ENCODE peak calls at places on chromosomes 4 and X, in five cellular contexts. One of them, this sample, is unnamed. For H3K9me3, the result is how much of the 10 kb centered on the place peaks cover.

GRCh38 chrX:10010686-10011085 is 43.5 kb downstream of the CLDN34 start:
- DNase-seq in right cardiac atrium: no peak
- DNase-seq in A549: no peak
- DNase-seq in right lobe of liver: no peak
- DNase-seq in HAP-1: peak
- DNase-seq in this sample: no peak

GRCh38 chrX:47030339-47030738 is 47.9 kb upstream of the RGN start:
- DNase-seq in right cardiac atrium: no peak
- DNase-seq in A549: peak
- DNase-seq in right lobe of liver: no peak
- DNase-seq in HAP-1: peak
- DNase-seq in this sample: peak

GRCh38 chr4:2817701-2818350 is 24.9 kb downstream of the SH3BP2 start:
- DNase-seq in right cardiac atrium: peak
- DNase-seq in A549: no peak
- DNase-seq in right lobe of liver: no peak
- DNase-seq in HAP-1: no peak
- DNase-seq in this sample: peak

GRCh38 chr4:110641218-110641617 is 18.3 kb upstream of the PITX2 start:
- DNase-seq in right cardiac atrium: no peak
- DNase-seq in A549: no peak
- DNase-seq in right lobe of liver: no peak
- DNase-seq in HAP-1: no peak
- DNase-seq in this sample: no peak

GRCh38 chrX:21479695-21480280 is 105.6 kb downstream of the CNKSR2 start:
- DNase-seq in right cardiac atrium: no peak
- DNase-seq in A549: peak
- DNase-seq in right lobe of liver: no peak
- DNase-seq in HAP-1: peak
- DNase-seq in this sample: peak

GRCh38 chr4:118141240-118141639 is 107.0 kb downstream of the NDST3 start:
- DNase-seq in right cardiac atrium: no peak
- DNase-seq in A549: no peak
- DNase-seq in right lobe of liver: no peak
- DNase-seq in HAP-1: no peak
- DNase-seq in this sample: no peak

GRCh38 chr4:182828678-182829025 is 88.5 kb downstream of the DCTD start:
- DNase-seq in right cardiac atrium: no peak
- DNase-seq in A549: no peak
- DNase-seq in right lobe of liver: no peak
- DNase-seq in HAP-1: no peak
- DNase-seq in this sample: no peak

GRCh38 chr4:135177323-135177722 is 975.7 kb upstream of the PABPC4L start:
- DNase-seq in right cardiac atrium: no peak
- DNase-seq in A549: no peak
- DNase-seq in right lobe of liver: no peak
- DNase-seq in HAP-1: no peak
- DNase-seq in this sample: no peak

GRCh38 chrX:100649550-100650356 is 5.8 kb downstream of the SRPX2 start:
- DNase-seq in right cardiac atrium: peak
- DNase-seq in A549: no peak
- DNase-seq in right lobe of liver: peak
- DNase-seq in HAP-1: peak
- DNase-seq in this sample: peak

GRCh38 chrX:19883878-19884277 is 3.5 kb downstream of the SH3KBP1 start:
- DNase-seq in right cardiac atrium: no peak
- DNase-seq in A549: no peak
- DNase-seq in right lobe of liver: no peak
- DNase-seq in HAP-1: no peak
- DNase-seq in this sample: no peak

GRCh38 chr4:78092850-78093249 is 35.7 kb downstream of the FRAS1 start:
- DNase-seq in right cardiac atrium: no peak
- DNase-seq in A549: no peak
- DNase-seq in right lobe of liver: no peak
- DNase-seq in HAP-1: no peak
- DNase-seq in this sample: no peak

GRCh38 chr4:104969394-104970066 is 177.1 kb upstream of the TET2 start:
- DNase-seq in right cardiac atrium: no peak
- DNase-seq in A549: no peak
- DNase-seq in right lobe of liver: no peak
- DNase-seq in HAP-1: no peak
- DNase-seq in this sample: no peak

GRCh38 chr4:36081185-36081584 is 163.1 kb downstream of the ARAP2 start:
- DNase-seq in right cardiac atrium: no peak
- DNase-seq in A549: no peak
- DNase-seq in right lobe of liver: no peak
- DNase-seq in HAP-1: no peak
- DNase-seq in this sample: no peak

GRCh38 chr4:7068883-7069282 is 1.0 kb upstream of the GRPEL1 start:
- DNase-seq in right cardiac atrium: peak
- DNase-seq in A549: no peak
- DNase-seq in right lobe of liver: no peak
- DNase-seq in HAP-1: no peak
- DNase-seq in this sample: no peak

GRCh38 chr4:55348436-55348835 is 2.4 kb downstream of the SRD5A3 start:
- DNase-seq in right cardiac atrium: no peak
- DNase-seq in A549: no peak
- DNase-seq in right lobe of liver: no peak
- DNase-seq in HAP-1: peak
- DNase-seq in this sample: no peak
- H3K9me3 ChIP-seq in right cardiac atrium: under half
- H3K9me3 ChIP-seq in A549: under half
- H3K9me3 ChIP-seq in right lobe of liver: under half
- H3K9me3 ChIP-seq in HAP-1: under half
- H3K9me3 ChIP-seq in this sample: under half

DNA sequence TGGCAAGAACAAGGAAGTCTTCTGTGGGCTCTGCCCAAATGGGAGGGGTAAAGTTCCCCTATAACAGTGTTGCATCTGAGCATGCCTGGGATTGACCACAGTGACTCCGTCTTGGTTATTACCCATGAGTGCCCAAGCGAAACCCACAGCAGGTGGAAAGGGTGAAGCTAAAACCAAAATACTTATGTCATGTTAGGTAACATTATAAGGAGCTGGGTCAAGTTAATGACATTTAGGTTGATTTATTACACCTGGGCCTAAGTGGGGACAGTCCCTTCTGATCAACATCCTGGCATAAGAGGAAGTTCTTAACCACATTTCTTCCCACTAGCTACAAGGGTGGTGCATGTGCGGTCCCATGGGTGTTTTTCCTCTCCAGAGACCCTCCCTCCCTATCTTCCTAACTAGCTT is 1.3 kb upstream of the ZNF732 start:
- DNase-seq in right cardiac atrium: no peak
- DNase-seq in A549: no peak
- DNase-seq in right lobe of liver: no peak
- DNase-seq in HAP-1: no peak
- DNase-seq in this sample: no peak
- H3K9me3 ChIP-seq in right cardiac atrium: under half
- H3K9me3 ChIP-seq in A549: under half
- H3K9me3 ChIP-seq in right lobe of liver: under half
- H3K9me3 ChIP-seq in HAP-1: under half
- H3K9me3 ChIP-seq in this sample: under half

GRCh38 chrX:44971674-44972073 is 98.7 kb downstream of the KDM6A start:
- DNase-seq in right cardiac atrium: no peak
- DNase-seq in A549: no peak
- DNase-seq in right lobe of liver: no peak
- DNase-seq in HAP-1: no peak
- DNase-seq in this sample: no peak

GRCh38 chrX:44973420-44973932 is 100.5 kb downstream of the KDM6A start:
- DNase-seq in right cardiac atrium: no peak
- DNase-seq in A549: no peak
- DNase-seq in right lobe of liver: no peak
- DNase-seq in HAP-1: no peak
- DNase-seq in this sample: no peak

GRCh38 chrX:44967221-44967620 is 94.2 kb downstream of the KDM6A start:
- DNase-seq in right cardiac atrium: no peak
- DNase-seq in A549: no peak
- DNase-seq in right lobe of liver: no peak
- DNase-seq in HAP-1: no peak
- DNase-seq in this sample: no peak

GRCh38 chrX:44972132-44972531 is 99.1 kb downstream of the KDM6A start:
- DNase-seq in right cardiac atrium: no peak
- DNase-seq in A549: no peak
- DNase-seq in right lobe of liver: no peak
- DNase-seq in HAP-1: no peak
- DNase-seq in this sample: no peak

DNA sequence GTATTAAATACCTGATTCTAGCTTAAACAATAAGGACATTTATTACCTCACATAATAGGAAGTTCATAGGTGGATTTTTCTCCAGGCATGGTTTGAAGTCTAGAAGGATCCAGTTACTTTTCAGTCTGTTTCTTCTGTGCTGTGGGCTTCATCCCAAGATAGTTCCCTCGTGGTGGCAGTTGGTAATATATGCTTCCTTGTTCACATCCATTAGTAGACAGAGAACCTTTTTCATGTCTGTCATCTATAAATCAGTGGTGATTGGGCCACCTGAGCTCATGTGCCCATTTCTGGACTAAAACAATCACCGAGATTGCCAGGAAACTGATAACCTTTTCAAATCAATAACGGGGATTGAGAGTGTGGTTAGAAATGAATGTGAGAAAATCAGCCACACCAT is 97.7 kb downstream of the KDM6A start:
- DNase-seq in right cardiac atrium: no peak
- DNase-seq in A549: no peak
- DNase-seq in right lobe of liver: no peak
- DNase-seq in HAP-1: no peak
- DNase-seq in this sample: no peak
- H3K9me3 ChIP-seq in right cardiac atrium: under half
- H3K9me3 ChIP-seq in A549: under half
- H3K9me3 ChIP-seq in right lobe of liver: under half
- H3K9me3 ChIP-seq in HAP-1: under half
- H3K9me3 ChIP-seq in this sample: under half

GRCh38 chrX:1748408-1748807 is 133.5 kb downstream of the ASMT start:
- DNase-seq in right cardiac atrium: no peak
- DNase-seq in A549: no peak
- DNase-seq in right lobe of liver: no peak
- DNase-seq in HAP-1: no peak
- DNase-seq in this sample: no peak
- H3K9me3 ChIP-seq in right cardiac atrium: under half
- H3K9me3 ChIP-seq in A549: under half
- H3K9me3 ChIP-seq in right lobe of liver: under half
- H3K9me3 ChIP-seq in HAP-1: under half
- H3K9me3 ChIP-seq in this sample: under half

DNA sequence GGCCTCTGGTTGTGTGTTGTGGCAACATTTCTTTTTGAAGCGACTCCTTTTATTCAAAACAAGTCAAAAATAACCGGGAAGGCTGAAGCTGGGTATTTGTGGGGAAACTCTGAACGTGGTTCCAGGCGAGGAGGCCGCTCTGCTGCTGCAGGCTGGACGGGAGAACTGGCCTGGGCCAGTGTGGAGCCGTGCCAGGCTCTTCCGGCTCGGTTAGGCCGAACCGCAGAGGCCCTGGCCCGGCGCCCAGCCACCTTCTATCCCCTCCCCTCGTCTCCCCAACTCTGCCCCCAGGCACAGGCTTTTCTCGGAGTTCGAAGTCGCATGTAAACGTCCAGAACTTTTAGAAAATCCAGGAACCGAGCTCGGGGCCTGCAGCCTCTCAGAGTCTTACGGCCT is 2.4 kb upstream of the BCOR start:
- DNase-seq in right cardiac atrium: peak
- DNase-seq in A549: no peak
- DNase-seq in right lobe of liver: no peak
- DNase-seq in HAP-1: no peak
- DNase-seq in this sample: peak
- H3K9me3 ChIP-seq in right cardiac atrium: under half
- H3K9me3 ChIP-seq in A549: under half
- H3K9me3 ChIP-seq in right lobe of liver: under half
- H3K9me3 ChIP-seq in HAP-1: under half
- H3K9me3 ChIP-seq in this sample: under half

GRCh38 chrX:145563159-145563558 is 254.5 kb upstream of the SLITRK2 start:
- DNase-seq in right cardiac atrium: no peak
- DNase-seq in A549: no peak
- DNase-seq in right lobe of liver: no peak
- DNase-seq in HAP-1: no peak
- DNase-seq in this sample: no peak
- H3K9me3 ChIP-seq in right cardiac atrium: under half
- H3K9me3 ChIP-seq in A549: under half
- H3K9me3 ChIP-seq in right lobe of liver: under half
- H3K9me3 ChIP-seq in HAP-1: under half
- H3K9me3 ChIP-seq in this sample: under half

DNA sequence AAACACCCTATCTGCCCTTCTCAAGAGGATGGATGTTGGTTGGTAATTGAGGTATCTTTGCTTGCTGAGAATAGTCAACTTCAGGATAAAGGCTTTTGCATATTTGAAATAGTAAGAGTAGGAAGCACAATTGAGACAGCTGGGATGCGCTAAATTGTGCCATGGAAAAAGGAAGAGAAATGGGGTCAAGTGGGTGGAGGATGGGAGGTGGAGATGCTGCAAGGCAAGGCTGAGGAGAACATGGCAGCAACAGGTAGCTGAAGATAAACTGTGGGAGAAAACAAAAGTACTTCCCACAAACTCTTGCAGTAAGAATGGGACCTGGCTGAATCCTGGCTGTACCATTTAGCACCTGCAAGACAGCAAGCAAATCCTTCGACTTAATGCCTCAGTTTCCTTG is 13.9 kb upstream of the CDS1 start:
- DNase-seq in right cardiac atrium: no peak
- DNase-seq in A549: no peak
- DNase-seq in right lobe of liver: no peak
- DNase-seq in HAP-1: no peak
- DNase-seq in this sample: no peak
- H3K9me3 ChIP-seq in right cardiac atrium: under half
- H3K9me3 ChIP-seq in A549: under half
- H3K9me3 ChIP-seq in right lobe of liver: under half
- H3K9me3 ChIP-seq in HAP-1: under half
- H3K9me3 ChIP-seq in this sample: under half

GRCh38 chrX:49812177-49812576 is 16.9 kb upstream of the PAGE4 start:
- DNase-seq in right cardiac atrium: no peak
- DNase-seq in A549: no peak
- DNase-seq in right lobe of liver: no peak
- DNase-seq in HAP-1: no peak
- DNase-seq in this sample: no peak

GRCh38 chrX:49810233-49810632 is 18.9 kb upstream of the PAGE4 start:
- DNase-seq in right cardiac atrium: no peak
- DNase-seq in A549: no peak
- DNase-seq in right lobe of liver: no peak
- DNase-seq in HAP-1: no peak
- DNase-seq in this sample: no peak
- H3K9me3 ChIP-seq in right cardiac atrium: under half
- H3K9me3 ChIP-seq in A549: under half
- H3K9me3 ChIP-seq in right lobe of liver: under half
- H3K9me3 ChIP-seq in HAP-1: under half
- H3K9me3 ChIP-seq in this sample: under half

GRCh38 chrX:149469406-149469805 is 35.7 kb downstream of the IDS start:
- DNase-seq in right cardiac atrium: no peak
- DNase-seq in A549: no peak
- DNase-seq in right lobe of liver: no peak
- DNase-seq in HAP-1: no peak
- DNase-seq in this sample: no peak

GRCh38 chrX:149462849-149463248 is 42.3 kb downstream of the IDS start:
- DNase-seq in right cardiac atrium: no peak
- DNase-seq in A549: no peak
- DNase-seq in right lobe of liver: no peak
- DNase-seq in HAP-1: no peak
- DNase-seq in this sample: no peak

GRCh38 chrX:149470960-149471359 is 34.1 kb downstream of the IDS start:
- DNase-seq in right cardiac atrium: peak
- DNase-seq in A549: peak
- DNase-seq in right lobe of liver: peak
- DNase-seq in HAP-1: peak
- DNase-seq in this sample: peak

GRCh38 chrX:149472620-149473019 is 32.5 kb downstream of the IDS start:
- DNase-seq in right cardiac atrium: no peak
- DNase-seq in A549: no peak
- DNase-seq in right lobe of liver: peak
- DNase-seq in HAP-1: no peak
- DNase-seq in this sample: no peak

GRCh38 chrX:149467920-149468319 is 37.2 kb downstream of the IDS start:
- DNase-seq in right cardiac atrium: peak
- DNase-seq in A549: no peak
- DNase-seq in right lobe of liver: no peak
- DNase-seq in HAP-1: no peak
- DNase-seq in this sample: no peak
- H3K9me3 ChIP-seq in right cardiac atrium: under half
- H3K9me3 ChIP-seq in A549: under half
- H3K9me3 ChIP-seq in right lobe of liver: under half
- H3K9me3 ChIP-seq in HAP-1: under half
- H3K9me3 ChIP-seq in this sample: under half